ENCODE peak calls at places on chromosomes 4 and X, in six cellular contexts. One of them, this sample, is unnamed.

GRCh38 chrX:111914398-111915092 is 38.6 kb downstream of the TRPC5OS start:
- DNase-seq in foreskin fibroblast: no peak
- DNase-seq in anterior cingulate cortex: no peak
- DNase-seq in fibroblast of lung: peak
- DNase-seq in T-cell: no peak
- DNase-seq in activated T-cell treated with anti-CD3 and anti-CD28 coated beads, Interleukin-2, amount 50 U/mL, for 24 hours: no peak
- DNase-seq in this sample: no peak

GRCh38 chrX:38973327-38973726 is 172.1 kb downstream of the MID1IP1 start:
- DNase-seq in foreskin fibroblast: peak
- DNase-seq in anterior cingulate cortex: no peak
- DNase-seq in fibroblast of lung: no peak
- DNase-seq in T-cell: no peak
- DNase-seq in activated T-cell treated with anti-CD3 and anti-CD28 coated beads, Interleukin-2, amount 50 U/mL, for 24 hours: no peak
- DNase-seq in this sample: no peak

GRCh38 chr4:158775091-158775651 is 6.3 kb downstream of the FNIP2 start:
- DNase-seq in foreskin fibroblast: no peak
- DNase-seq in anterior cingulate cortex: peak
- DNase-seq in fibroblast of lung: peak
- DNase-seq in T-cell: no peak
- DNase-seq in activated T-cell treated with anti-CD3 and anti-CD28 coated beads, Interleukin-2, amount 50 U/mL, for 24 hours: no peak
- DNase-seq in this sample: no peak

GRCh38 chr4:154741131-154741530 is 2.7 kb upstream of the LRAT start:
- DNase-seq in foreskin fibroblast: no peak
- DNase-seq in anterior cingulate cortex: no peak
- DNase-seq in fibroblast of lung: no peak
- DNase-seq in T-cell: no peak
- DNase-seq in activated T-cell treated with anti-CD3 and anti-CD28 coated beads, Interleukin-2, amount 50 U/mL, for 24 hours: no peak
- DNase-seq in this sample: no peak

GRCh38 chr4:40196724-40197281 is at the start of gene RHOH:
- DNase-seq in foreskin fibroblast: no peak
- DNase-seq in anterior cingulate cortex: no peak
- DNase-seq in fibroblast of lung: no peak
- DNase-seq in T-cell: peak
- DNase-seq in activated T-cell treated with anti-CD3 and anti-CD28 coated beads, Interleukin-2, amount 50 U/mL, for 24 hours: peak
- DNase-seq in this sample: peak

GRCh38 chr4:95371457-95372179 is 177.2 kb downstream of the UNC5C start:
- DNase-seq in foreskin fibroblast: no peak
- DNase-seq in anterior cingulate cortex: no peak
- DNase-seq in fibroblast of lung: no peak
- DNase-seq in T-cell: no peak
- DNase-seq in activated T-cell treated with anti-CD3 and anti-CD28 coated beads, Interleukin-2, amount 50 U/mL, for 24 hours: no peak
- DNase-seq in this sample: no peak

GRCh38 chr4:74441744-74442143 is 3.2 kb upstream of the AREG start:
- DNase-seq in foreskin fibroblast: no peak
- DNase-seq in anterior cingulate cortex: no peak
- DNase-seq in fibroblast of lung: no peak
- DNase-seq in T-cell: no peak
- DNase-seq in activated T-cell treated with anti-CD3 and anti-CD28 coated beads, Interleukin-2, amount 50 U/mL, for 24 hours: no peak
- DNase-seq in this sample: no peak

GRCh38 chrX:13690836-13691235 is 1.9 kb downstream of the RAB9A start:
- DNase-seq in foreskin fibroblast: no peak
- DNase-seq in anterior cingulate cortex: no peak
- DNase-seq in fibroblast of lung: no peak
- DNase-seq in T-cell: no peak
- DNase-seq in activated T-cell treated with anti-CD3 and anti-CD28 coated beads, Interleukin-2, amount 50 U/mL, for 24 hours: no peak
- DNase-seq in this sample: no peak

GRCh38 chr4:169948271-169948670 is 77.9 kb downstream of the MFAP3L start:
- DNase-seq in foreskin fibroblast: no peak
- DNase-seq in anterior cingulate cortex: no peak
- DNase-seq in fibroblast of lung: no peak
- DNase-seq in T-cell: no peak
- DNase-seq in activated T-cell treated with anti-CD3 and anti-CD28 coated beads, Interleukin-2, amount 50 U/mL, for 24 hours: no peak
- DNase-seq in this sample: no peak

GRCh38 chr4:87118826-87119225 is 101.6 kb downstream of the KLHL8 start:
- DNase-seq in foreskin fibroblast: no peak
- DNase-seq in anterior cingulate cortex: no peak
- DNase-seq in fibroblast of lung: peak
- DNase-seq in T-cell: no peak
- DNase-seq in activated T-cell treated with anti-CD3 and anti-CD28 coated beads, Interleukin-2, amount 50 U/mL, for 24 hours: no peak
- DNase-seq in this sample: no peak

GRCh38 chr4:65482410-65482809 is 187.9 kb downstream of the EPHA5 start:
- DNase-seq in foreskin fibroblast: no peak
- DNase-seq in anterior cingulate cortex: no peak
- DNase-seq in fibroblast of lung: peak
- DNase-seq in T-cell: no peak
- DNase-seq in activated T-cell treated with anti-CD3 and anti-CD28 coated beads, Interleukin-2, amount 50 U/mL, for 24 hours: no peak
- DNase-seq in this sample: no peak

GRCh38 chr4:110982486-110982885 is 359.6 kb upstream of the PITX2 start:
- DNase-seq in foreskin fibroblast: no peak
- DNase-seq in anterior cingulate cortex: no peak
- DNase-seq in fibroblast of lung: peak
- DNase-seq in T-cell: no peak
- DNase-seq in activated T-cell treated with anti-CD3 and anti-CD28 coated beads, Interleukin-2, amount 50 U/mL, for 24 hours: no peak
- DNase-seq in this sample: no peak

GRCh38 chr4:66000500-66001117 is 330.3 kb upstream of the EPHA5 start:
- DNase-seq in foreskin fibroblast: no peak
- DNase-seq in anterior cingulate cortex: no peak
- DNase-seq in fibroblast of lung: peak
- DNase-seq in T-cell: no peak
- DNase-seq in activated T-cell treated with anti-CD3 and anti-CD28 coated beads, Interleukin-2, amount 50 U/mL, for 24 hours: no peak
- DNase-seq in this sample: no peak

GRCh38 chrX:44770111-44770510 is 73.7 kb upstream of the DUSP21 start:
- DNase-seq in foreskin fibroblast: no peak
- DNase-seq in anterior cingulate cortex: no peak
- DNase-seq in fibroblast of lung: no peak
- DNase-seq in T-cell: no peak
- DNase-seq in activated T-cell treated with anti-CD3 and anti-CD28 coated beads, Interleukin-2, amount 50 U/mL, for 24 hours: no peak
- DNase-seq in this sample: no peak

GRCh38 chr4:28287837-28288236 is 1427.2 kb downstream of the STIM2 start:
- DNase-seq in foreskin fibroblast: peak
- DNase-seq in anterior cingulate cortex: no peak
- DNase-seq in fibroblast of lung: peak
- DNase-seq in T-cell: no peak
- DNase-seq in activated T-cell treated with anti-CD3 and anti-CD28 coated beads, Interleukin-2, amount 50 U/mL, for 24 hours: no peak
- DNase-seq in this sample: no peak

GRCh38 chr4:85543832-85544231 is 68.9 kb downstream of the ARHGAP24 start:
- DNase-seq in foreskin fibroblast: peak
- DNase-seq in anterior cingulate cortex: no peak
- DNase-seq in fibroblast of lung: peak
- DNase-seq in T-cell: no peak
- DNase-seq in activated T-cell treated with anti-CD3 and anti-CD28 coated beads, Interleukin-2, amount 50 U/mL, for 24 hours: no peak
- DNase-seq in this sample: no peak

GRCh38 chrX:77505227-77505626 is 58.0 kb downstream of the FGF16 start:
- DNase-seq in foreskin fibroblast: peak
- DNase-seq in anterior cingulate cortex: no peak
- DNase-seq in fibroblast of lung: peak
- DNase-seq in T-cell: no peak
- DNase-seq in activated T-cell treated with anti-CD3 and anti-CD28 coated beads, Interleukin-2, amount 50 U/mL, for 24 hours: no peak
- DNase-seq in this sample: no peak

GRCh38 chr4:36493240-36493639 is 211.8 kb downstream of the DTHD1 start:
- DNase-seq in foreskin fibroblast: no peak
- DNase-seq in anterior cingulate cortex: no peak
- DNase-seq in fibroblast of lung: no peak
- DNase-seq in T-cell: no peak
- DNase-seq in activated T-cell treated with anti-CD3 and anti-CD28 coated beads, Interleukin-2, amount 50 U/mL, for 24 hours: no peak
- DNase-seq in this sample: no peak

GRCh38 chr4:127852661-127853060 is 28.0 kb upstream of the PLK4 start:
- DNase-seq in foreskin fibroblast: no peak
- DNase-seq in anterior cingulate cortex: no peak
- DNase-seq in fibroblast of lung: no peak
- DNase-seq in T-cell: no peak
- DNase-seq in activated T-cell treated with anti-CD3 and anti-CD28 coated beads, Interleukin-2, amount 50 U/mL, for 24 hours: no peak
- DNase-seq in this sample: no peak